ENCODE peak calls at places on chromosomes 7 and 10, in nine cellular contexts. A is HCT116, C is sigmoid colon, F is H1, D is prostate gland, G is HepG2, U is GM23338, N is SK-N-MC, T is stomach. O is an unnamed sample.

GRCh38 chr10:111445709-111446108 is 368.9 kb downstream of the ADRA2A start:
- DNase-seq in A (no peak), C (no peak), F (no peak), D (no peak), G (no peak), U (no peak), N (no peak), T (no peak), O (no peak)

GRCh38 chr7:40194743-40195142 is 59.9 kb downstream of the SUGCT start:
- DNase-seq in A (no peak), C (no peak), F (peak; percentile 14), D (no peak), G (no peak), U (no peak), N (no peak), T (no peak), O (no peak)

GRCh38 chr7:94170836-94171235 is 166.7 kb upstream of the BET1 start:
- DNase-seq in A (no peak), C (no peak), F (no peak), D (no peak), G (no peak), U (no peak), N (no peak), T (no peak), O (no peak)

GRCh38 chr10:14838582-14839304 is 637 bp downstream of the HSPA14 start:
- DNase-seq in A (no peak), C (peak; percentile 72), F (peak; percentile 74), D (peak; percentile 10), G (peak; percentile 18), U (peak; percentile 83), N (no peak), T (peak; percentile 30), O (peak; percentile 74)

GRCh38 chr7:24922099-24922773 is 57.7 kb downstream of the OSBPL3 start:
- DNase-seq in A (no peak), C (no peak), F (no peak), D (no peak), G (no peak), U (no peak), N (no peak), T (no peak), O (peak; percentile 43)

GRCh38 chr10:92573091-92573797 is 649 bp downstream of the IDE start:
- DNase-seq in A (no peak), C (peak; percentile 72), F (peak; percentile 70), D (peak; percentile 10), G (no peak), U (peak; percentile 55), N (no peak), T (peak; percentile 29), O (peak; percentile 64)

GRCh38 chr10:129397198-129397974 is 69.7 kb upstream of the MGMT start:
- DNase-seq in A (no peak), C (no peak), F (no peak), D (no peak), G (no peak), U (no peak), N (no peak), T (no peak), O (no peak)

GRCh38 chr7:80790877-80791276 is 128.0 kb downstream of the SEMA3C start:
- DNase-seq in A (no peak), C (peak; percentile 83), F (no peak), D (no peak), G (no peak), U (no peak), N (no peak), T (no peak), O (peak; percentile 45)

GRCh38 chr10:19819419-19820033 is 3.3 kb downstream of the PLXDC2 start:
- DNase-seq in A (no peak), C (no peak), F (no peak), D (peak; percentile 71), G (peak; percentile 55), U (peak; percentile 56), N (peak; percentile 59), T (no peak), O (peak; percentile 66)

GRCh38 chr10:79159785-79160184 is 91.0 kb downstream of the ZMIZ1 start:
- DNase-seq in A (no peak), C (peak; percentile 92), F (no peak), D (no peak), G (no peak), U (no peak), N (no peak), T (no peak), O (peak; percentile 87)

GRCh38 chr7:28630350-28630749 is 218.0 kb downstream of the CREB5 start:
- DNase-seq in A (no peak), C (no peak), F (no peak), D (no peak), G (no peak), U (no peak), N (no peak), T (no peak), O (no peak)

DNA sequence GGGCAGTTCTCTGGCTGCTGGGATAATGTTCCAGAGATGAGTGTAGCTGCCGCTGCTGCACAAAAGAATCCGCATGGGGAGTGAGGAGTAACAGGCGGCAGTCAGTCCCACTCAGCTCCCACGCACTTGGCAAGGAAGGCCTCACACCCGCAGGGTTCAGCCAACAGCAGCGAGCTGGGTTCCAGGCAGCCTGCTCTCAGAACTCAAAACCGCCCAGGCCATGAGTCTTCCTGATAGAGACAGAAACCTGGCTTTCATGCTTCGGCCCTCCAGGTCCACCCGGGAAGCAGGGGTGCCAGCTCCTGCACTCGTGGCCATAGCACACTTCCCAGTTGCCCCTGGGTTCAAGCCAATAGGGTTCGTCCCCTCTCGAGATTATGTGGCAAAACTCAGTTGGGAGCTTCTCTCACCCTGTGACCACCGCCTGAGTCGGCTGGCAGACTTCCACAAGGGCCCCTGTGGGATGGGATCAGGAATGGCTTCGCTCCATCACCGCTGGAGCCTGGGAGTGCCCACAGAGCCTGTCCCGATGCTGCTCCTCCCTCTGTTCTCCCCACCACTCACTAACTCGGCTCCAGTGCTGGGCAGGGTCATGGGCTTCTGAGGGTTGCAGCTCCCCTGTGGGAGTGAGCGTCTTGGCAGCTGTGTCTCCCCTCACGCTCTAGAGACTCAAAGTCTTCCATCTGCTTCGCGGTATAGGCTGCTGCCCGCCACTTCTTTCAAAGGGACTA is 20.6 kb downstream of the CLRN3 start:
- DNase-seq in A (no peak), C (no peak), F (peak; percentile 27), D (no peak), G (no peak), U (no peak), N (no peak), T (no peak), O (no peak)
- TF ChIP-seq POLR2AphosphoS5 in A (no peak), C (no peak), F (no peak), D (no peak), G (no peak), U (no peak), N (no peak), T (no peak), O (no peak)

GRCh38 chr10:100267237-100268104 is at the start of gene CWF19L1:
- DNase-seq in A (peak; percentile 83), C (peak; percentile 94), F (peak; percentile 96), D (peak; percentile 86), G (peak; percentile 76), U (peak; percentile 95), N (peak; percentile 24), T (peak; percentile 90), O (peak; percentile 87)
- H3K27ac ChIP-seq in A (peak within 1 kb of the TSS; percentile 44), C (peak within 1 kb of the TSS; percentile 86), F (peak within 1 kb of the TSS; percentile 86), D (peak within 1 kb of the TSS; percentile 61), G (peak within 1 kb of the TSS; percentile 83), U (peak within 1 kb of the TSS; percentile 81), N (no peak within 1 kb of the TSS), T (peak within 1 kb of the TSS; percentile 88), O (peak within 1 kb of the TSS; percentile 62)

GRCh38 chr7:44067064-44067951 is 1.9 kb upstream of the PGAM2 start:
- DNase-seq in A (no peak), C (peak; percentile 64), F (no peak), D (no peak), G (no peak), U (no peak), N (no peak), T (no peak), O (peak; percentile 42)

GRCh38 chr7:44064791-44065430 is 456 bp downstream of the PGAM2 start:
- DNase-seq in A (no peak), C (peak; percentile 68), F (no peak), D (no peak), G (no peak), U (peak; percentile 29), N (no peak), T (no peak), O (peak; percentile 71)

GRCh38 chr7:44065431-44066110 is at the start of gene PGAM2:
- DNase-seq in A (no peak), C (peak; percentile 79), F (peak; percentile 65), D (no peak), G (no peak), U (peak; percentile 67), N (no peak), T (no peak), O (peak; percentile 72)

GRCh38 chr7:44066494-44067063 is 1.2 kb upstream of the PGAM2 start:
- DNase-seq in A (no peak), C (peak; percentile 60), F (no peak), D (no peak), G (no peak), U (no peak), N (no peak), T (no peak), O (no peak)

DNA sequence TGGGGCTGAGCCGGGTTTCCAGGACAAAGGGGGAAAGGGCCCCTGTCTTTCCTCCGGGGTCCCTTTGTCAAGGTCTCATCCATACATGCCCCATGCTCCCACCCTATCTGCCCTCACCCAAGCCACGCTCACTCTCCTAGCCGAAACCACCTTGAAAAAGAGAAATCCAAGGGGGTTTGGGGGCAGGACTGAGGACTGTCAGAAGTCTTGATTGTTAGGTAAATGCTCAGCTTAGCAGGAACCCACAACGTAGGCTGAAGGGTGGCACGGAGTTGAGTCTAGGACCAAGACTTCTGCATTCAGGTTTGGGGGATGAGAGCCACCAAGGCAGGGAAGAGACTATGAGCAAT is 719 bp upstream of the PGAM2 start:
- DNase-seq in A (no peak), C (no peak), F (no peak), D (no peak), G (no peak), U (no peak), N (no peak), T (no peak), O (no peak)
- TF ChIP-seq POLR2AphosphoS5 in A (peak; percentile 14), C (no peak), F (no peak), D (no peak), G (no peak), U (no peak), N (no peak), T (no peak), O (peak; percentile 70)

GRCh38 chr7:187237-187927 is 5.0 kb upstream of the FAM20C start:
- DNase-seq in A (no peak), C (no peak), F (no peak), D (no peak), G (no peak), U (peak; percentile 31), N (no peak), T (no peak), O (no peak)

GRCh38 chr7:189719-190118 is 2.7 kb upstream of the FAM20C start:
- DNase-seq in A (no peak), C (no peak), F (no peak), D (no peak), G (no peak), U (no peak), N (no peak), T (no peak), O (no peak)

GRCh38 chr7:188727-189500 is 3.5 kb upstream of the FAM20C start:
- DNase-seq in A (no peak), C (no peak), F (no peak), D (no peak), G (no peak), U (peak; percentile 66), N (no peak), T (no peak), O (no peak)

GRCh38 chr7:186516-187113 is 5.8 kb upstream of the FAM20C start:
- DNase-seq in A (no peak), C (no peak), F (no peak), D (no peak), G (no peak), U (no peak), N (no peak), T (no peak), O (no peak)

GRCh38 chr7:188174-188573 is 4.2 kb upstream of the FAM20C start:
- DNase-seq in A (no peak), C (no peak), F (no peak), D (no peak), G (no peak), U (no peak), N (no peak), T (no peak), O (no peak)
- H3K27ac ChIP-seq in A (no peak overlapping the region), C (no peak overlapping the region), F (no peak overlapping the region), D (no peak overlapping the region), G (no peak overlapping the region), U (no peak overlapping the region), N (no peak overlapping the region), T (no peak overlapping the region), O (no peak overlapping the region)

O was measured in SK-N-SH.